ENCODE peak calls at places on chromosome 18, in four cellular contexts. E is A549, I is fibroblast of lung, Z is M059J. U is an unnamed sample.
A peak's percentile ranks its signal among the peaks of the same experiment; 100 is the strongest.

GRCh38 chr18:38847326-38847725 is 1281.7 kb upstream of the CELF4 start:
- DNase-seq in E (no peak), I (no peak), Z (no peak), U (no peak)

GRCh38 chr18:363327-364115 is 95.7 kb upstream of the THOC1 start:
- DNase-seq in Z (peak; percentile 83), I (peak; percentile 79), E (no peak), U (no peak)

GRCh38 chr18:22977847-22978701 is 44.9 kb downstream of the RBBP8 start:
- DNase-seq in E (peak; percentile 29), I (peak; percentile 84), Z (peak; percentile 90), U (peak; percentile 82)

GRCh38 chr18:59459352-59460059 is 100.4 kb upstream of the LMAN1 start:
- DNase-seq in E (peak; percentile 17), I (peak; percentile 83), Z (peak; percentile 50), U (peak; percentile 46)

GRCh38 chr18:49206717-49207116 is 253.7 kb downstream of the DYM start:
- DNase-seq in Z (peak; percentile 29), E (no peak), I (peak; percentile 12), U (no peak)

GRCh38 chr18:46416706-46417638 is 240.0 kb downstream of the LOXHD1 start:
- DNase-seq in E (no peak), Z (peak; percentile 43), I (no peak), U (peak; percentile 8)

GRCh38 chr18:57559311-57559710 is 27.2 kb downstream of the FECH start:
- DNase-seq in Z (no peak), I (no peak), E (no peak), U (no peak)

GRCh38 chr18:80233899-80234298 is 13.4 kb downstream of the PARD6G start:
- DNase-seq in E (no peak), I (no peak), Z (no peak), U (no peak)

GRCh38 chr18:7924616-7925015 is 357.5 kb downstream of the PTPRM start:
- DNase-seq in Z (no peak), I (no peak), E (no peak), U (no peak)

GRCh38 chr18:55489742-55490055 is 98.3 kb downstream of the TCF4 start:
- DNase-seq in E (no peak), I (peak; percentile 42), Z (no peak), U (no peak)

GRCh38 chr18:45408218-45408617 is 207.1 kb upstream of the SLC14A2 start:
- DNase-seq in I (no peak), E (no peak), Z (no peak), U (no peak)

GRCh38 chr18:67926929-67927864 is 410.7 kb upstream of the DSEL start:
- DNase-seq in Z (peak; percentile 37), I (peak; percentile 8), E (no peak), U (no peak)

GRCh38 chr18:22933206-22933957 is at the start of gene RBBP8:
- DNase-seq in Z (peak; percentile 81), I (peak; percentile 76), E (peak; percentile 54), U (peak; percentile 65)

GRCh38 chr18:79749251-79750191 is 48.2 kb upstream of the KCNG2 start:
- DNase-seq in E (no peak), Z (no peak), I (peak; percentile 50), U (no peak)

U was measured in A172.